ENCODE peak calls at places on chromosomes 3 and 15, in five cellular contexts. One of them, this sample, is unnamed.

GRCh38 chr3:46114324-46114988 is 87.2 kb upstream of the XCR1 start:
- DNase-seq in RWPE1: peak; percentile 45
- DNase-seq in brain microvascular endothelial cell: peak; percentile 66
- DNase-seq in adrenal gland: no peak
- DNase-seq in IMR-90: peak; percentile 76
- DNase-seq in this sample: no peak

GRCh38 chr3:39809181-39809994 is at the start of gene MYRIP:
- DNase-seq in RWPE1: peak; percentile 18
- DNase-seq in brain microvascular endothelial cell: no peak
- DNase-seq in adrenal gland: peak; percentile 59
- DNase-seq in IMR-90: no peak
- DNase-seq in this sample: peak; percentile 27

GRCh38 chr15:65578904-65579728 is 31.8 kb downstream of the INTS14 start:
- DNase-seq in RWPE1: no peak
- DNase-seq in brain microvascular endothelial cell: no peak
- DNase-seq in adrenal gland: no peak
- DNase-seq in IMR-90: no peak
- DNase-seq in this sample: no peak

GRCh38 chr3:169686874-169687273 is 23.4 kb upstream of the MECOM start:
- DNase-seq in RWPE1: no peak
- DNase-seq in brain microvascular endothelial cell: no peak
- DNase-seq in adrenal gland: no peak
- DNase-seq in IMR-90: no peak
- DNase-seq in this sample: no peak

GRCh38 chr3:43071313-43071893 is 34.5 kb downstream of the POMGNT2 start:
- DNase-seq in RWPE1: no peak
- DNase-seq in brain microvascular endothelial cell: no peak
- DNase-seq in adrenal gland: no peak
- DNase-seq in IMR-90: no peak
- DNase-seq in this sample: no peak

GRCh38 chr15:76987896-76988860 is 6.7 kb upstream of the PSTPIP1 start:
- DNase-seq in RWPE1: no peak
- DNase-seq in brain microvascular endothelial cell: no peak
- DNase-seq in adrenal gland: peak; percentile 43
- DNase-seq in IMR-90: no peak
- DNase-seq in this sample: peak; percentile 44

GRCh38 chr15:75235760-75236729 is 22.1 kb upstream of the GOLGA6C start:
- DNase-seq in RWPE1: no peak
- DNase-seq in brain microvascular endothelial cell: no peak
- DNase-seq in adrenal gland: no peak
- DNase-seq in IMR-90: no peak
- DNase-seq in this sample: no peak

GRCh38 chr3:1513662-1514061 is 420.8 kb downstream of the CNTN6 start:
- DNase-seq in RWPE1: no peak
- DNase-seq in brain microvascular endothelial cell: no peak
- DNase-seq in adrenal gland: no peak
- DNase-seq in IMR-90: no peak
- DNase-seq in this sample: no peak

GRCh38 chr3:54353547-54354339 is 231.4 kb downstream of the CACNA2D3 start:
- DNase-seq in RWPE1: no peak
- DNase-seq in brain microvascular endothelial cell: no peak
- DNase-seq in adrenal gland: no peak
- DNase-seq in IMR-90: no peak
- DNase-seq in this sample: no peak

GRCh38 chr15:91872356-91873132 is 19.0 kb downstream of the SLCO3A1 start:
- DNase-seq in RWPE1: no peak
- DNase-seq in brain microvascular endothelial cell: no peak
- DNase-seq in adrenal gland: no peak
- DNase-seq in IMR-90: no peak
- DNase-seq in this sample: no peak

GRCh38 chr3:135966349-135966695 is 794 bp downstream of the PPP2R3A start:
- DNase-seq in RWPE1: no peak
- DNase-seq in brain microvascular endothelial cell: no peak
- DNase-seq in adrenal gland: no peak
- DNase-seq in IMR-90: no peak
- DNase-seq in this sample: no peak

GRCh38 chr3:15933439-15934144 is 135.8 kb upstream of the ANKRD28 start:
- DNase-seq in RWPE1: no peak
- DNase-seq in brain microvascular endothelial cell: no peak
- DNase-seq in adrenal gland: peak; percentile 30
- DNase-seq in IMR-90: peak; percentile 82
- DNase-seq in this sample: no peak

GRCh38 chr3:164326714-164327113 is 751.6 kb downstream of the SI start:
- DNase-seq in RWPE1: no peak
- DNase-seq in brain microvascular endothelial cell: no peak
- DNase-seq in adrenal gland: no peak
- DNase-seq in IMR-90: no peak
- DNase-seq in this sample: no peak

GRCh38 chr3:100099621-100100020 is 14.7 kb downstream of the FILIP1L start:
- DNase-seq in RWPE1: no peak
- DNase-seq in brain microvascular endothelial cell: no peak
- DNase-seq in adrenal gland: no peak
- DNase-seq in IMR-90: no peak
- DNase-seq in this sample: no peak

GRCh38 chr3:18751514-18751913 is 326.4 kb upstream of the SATB1 start:
- DNase-seq in RWPE1: no peak
- DNase-seq in brain microvascular endothelial cell: no peak
- DNase-seq in adrenal gland: no peak
- DNase-seq in IMR-90: no peak
- DNase-seq in this sample: no peak

GRCh38 chr3:19147905-19148767 is at the start of gene KCNH8:
- DNase-seq in RWPE1: no peak
- DNase-seq in brain microvascular endothelial cell: no peak
- DNase-seq in adrenal gland: peak; percentile 10
- DNase-seq in IMR-90: no peak
- DNase-seq in this sample: no peak

GRCh38 chr15:29675791-29676301 is 146.4 kb downstream of the TJP1 start:
- DNase-seq in RWPE1: no peak
- DNase-seq in brain microvascular endothelial cell: no peak
- DNase-seq in adrenal gland: no peak
- DNase-seq in IMR-90: no peak
- DNase-seq in this sample: no peak

GRCh38 chr3:99753268-99753975 is 64.2 kb upstream of the CMSS1 start:
- DNase-seq in RWPE1: peak; percentile 53
- DNase-seq in brain microvascular endothelial cell: peak; percentile 69
- DNase-seq in adrenal gland: peak; percentile 10
- DNase-seq in IMR-90: peak; percentile 86
- DNase-seq in this sample: no peak

GRCh38 chr3:129343643-129344360 is 65.1 kb downstream of the HMCES start:
- DNase-seq in RWPE1: no peak
- DNase-seq in brain microvascular endothelial cell: peak; percentile 14
- DNase-seq in adrenal gland: peak; percentile 51
- DNase-seq in IMR-90: no peak
- DNase-seq in this sample: no peak

GRCh38 chr3:151721294-151721693 is 12.4 kb upstream of the AADACL2 start:
- DNase-seq in RWPE1: no peak
- DNase-seq in brain microvascular endothelial cell: no peak
- DNase-seq in adrenal gland: no peak
- DNase-seq in IMR-90: no peak
- DNase-seq in this sample: no peak

GRCh38 chr3:157156844-157157635 is 2.9 kb downstream of the CCNL1 start:
- DNase-seq in RWPE1: no peak
- DNase-seq in brain microvascular endothelial cell: no peak
- DNase-seq in adrenal gland: no peak
- DNase-seq in IMR-90: peak; percentile 33
- DNase-seq in this sample: no peak
- H3K27ac ChIP-seq in RWPE1: no peak overlapping the region
- H3K27ac ChIP-seq in brain microvascular endothelial cell: no peak overlapping the region
- H3K27ac ChIP-seq in adrenal gland: peak overlapping the region; percentile 100
- H3K27ac ChIP-seq in IMR-90: no peak overlapping the region
- H3K27ac ChIP-seq in this sample: peak overlapping the region; percentile 93

GRCh38 chr3:57135964-57136363 is 29.2 kb downstream of the IL17RD start:
- DNase-seq in RWPE1: no peak
- DNase-seq in brain microvascular endothelial cell: no peak
- DNase-seq in adrenal gland: no peak
- DNase-seq in IMR-90: no peak
- DNase-seq in this sample: no peak
- H3K27ac ChIP-seq in RWPE1: no peak overlapping the region
- H3K27ac ChIP-seq in brain microvascular endothelial cell: no peak overlapping the region
- H3K27ac ChIP-seq in adrenal gland: no peak overlapping the region
- H3K27ac ChIP-seq in IMR-90: no peak overlapping the region
- H3K27ac ChIP-seq in this sample: no peak overlapping the region

GRCh38 chr15:31129769-31130303 is 28.3 kb upstream of the TRPM1 start:
- DNase-seq in RWPE1: no peak
- DNase-seq in brain microvascular endothelial cell: no peak
- DNase-seq in adrenal gland: no peak
- DNase-seq in IMR-90: no peak
- DNase-seq in this sample: no peak

GRCh38 chr15:31131853-31132375 is 30.4 kb upstream of the TRPM1 start:
- DNase-seq in RWPE1: no peak
- DNase-seq in brain microvascular endothelial cell: no peak
- DNase-seq in adrenal gland: no peak
- DNase-seq in IMR-90: no peak
- DNase-seq in this sample: no peak

GRCh38 chr15:31128477-31128876 is 27.0 kb upstream of the TRPM1 start:
- DNase-seq in RWPE1: no peak
- DNase-seq in brain microvascular endothelial cell: no peak
- DNase-seq in adrenal gland: no peak
- DNase-seq in IMR-90: no peak
- DNase-seq in this sample: no peak

GRCh38 chr15:31128919-31129768 is 27.6 kb upstream of the TRPM1 start:
- DNase-seq in RWPE1: peak; percentile 51
- DNase-seq in brain microvascular endothelial cell: peak; percentile 53
- DNase-seq in adrenal gland: peak; percentile 76
- DNase-seq in IMR-90: peak; percentile 57
- DNase-seq in this sample: peak; percentile 54

GRCh38 chr15:31130576-31131237 is 29.2 kb upstream of the TRPM1 start:
- DNase-seq in RWPE1: no peak
- DNase-seq in brain microvascular endothelial cell: no peak
- DNase-seq in adrenal gland: no peak
- DNase-seq in IMR-90: peak; percentile 4
- DNase-seq in this sample: no peak
- H3K27ac ChIP-seq in RWPE1: no peak overlapping the region
- H3K27ac ChIP-seq in brain microvascular endothelial cell: no peak overlapping the region
- H3K27ac ChIP-seq in adrenal gland: no peak overlapping the region
- H3K27ac ChIP-seq in IMR-90: no peak overlapping the region
- H3K27ac ChIP-seq in this sample: no peak overlapping the region

GRCh38 chr3:196971094-196971698 is 2.6 kb upstream of the PIGZ start:
- DNase-seq in RWPE1: no peak
- DNase-seq in brain microvascular endothelial cell: no peak
- DNase-seq in adrenal gland: no peak
- DNase-seq in IMR-90: no peak
- DNase-seq in this sample: no peak

GRCh38 chr3:196969001-196969659 is 497 bp upstream of the PIGZ start:
- DNase-seq in RWPE1: peak; percentile 43
- DNase-seq in brain microvascular endothelial cell: no peak
- DNase-seq in adrenal gland: peak; percentile 10
- DNase-seq in IMR-90: no peak
- DNase-seq in this sample: no peak

GRCh38 chr3:196968233-196969000 is at the start of gene PIGZ:
- DNase-seq in RWPE1: peak; percentile 44
- DNase-seq in brain microvascular endothelial cell: no peak
- DNase-seq in adrenal gland: peak; percentile 20
- DNase-seq in IMR-90: no peak
- DNase-seq in this sample: no peak

GRCh38 chr3:196970547-196971093 is 2.0 kb upstream of the PIGZ start:
- DNase-seq in RWPE1: no peak
- DNase-seq in brain microvascular endothelial cell: no peak
- DNase-seq in adrenal gland: no peak
- DNase-seq in IMR-90: no peak
- DNase-seq in this sample: no peak

DNA sequence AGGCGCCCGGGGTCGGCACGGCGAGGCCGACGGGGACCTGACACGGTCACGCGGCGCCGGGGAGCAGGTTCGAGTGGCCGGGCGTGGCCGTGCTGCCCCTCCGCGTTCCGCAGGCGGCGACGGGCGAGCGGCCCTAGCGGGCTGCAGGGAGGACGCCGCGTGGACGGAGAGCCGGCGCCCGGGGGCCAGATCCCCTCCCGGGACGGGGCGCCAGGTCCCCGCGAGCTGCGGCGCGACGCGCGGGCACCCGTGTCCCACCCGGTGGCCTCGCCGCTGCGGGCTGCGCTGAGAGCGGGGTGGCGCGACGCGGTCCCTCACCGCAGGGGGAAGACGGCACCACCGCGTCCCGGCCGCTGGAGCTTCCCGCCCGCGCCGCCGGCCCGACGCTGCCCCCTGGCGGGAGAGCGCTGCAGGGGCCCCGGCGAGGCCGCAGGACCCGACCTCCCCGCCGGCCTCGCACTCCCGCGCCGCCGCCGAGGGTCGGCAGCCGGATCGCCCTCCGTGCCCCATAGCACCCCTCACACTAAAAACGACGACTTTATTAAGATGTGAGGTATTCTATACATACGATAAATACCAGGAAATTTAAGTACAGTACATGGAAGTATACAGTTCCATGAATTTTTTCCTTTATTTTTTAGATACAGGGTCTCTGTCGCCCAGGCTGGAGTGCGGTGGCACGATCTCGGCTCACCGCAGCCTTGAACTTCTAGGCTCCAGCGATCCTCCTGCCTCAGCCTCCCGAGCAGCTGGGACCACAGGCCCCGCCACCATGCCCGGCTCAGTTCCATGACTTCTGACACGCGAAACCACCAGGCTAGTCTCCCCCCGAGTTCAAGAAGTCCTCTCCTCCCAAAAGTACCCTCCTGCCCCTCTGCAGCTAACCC is 1.3 kb upstream of the PIGZ start:
- DNase-seq in RWPE1: peak; percentile 68
- DNase-seq in brain microvascular endothelial cell: no peak
- DNase-seq in adrenal gland: peak; percentile 58
- DNase-seq in IMR-90: peak; percentile 35
- DNase-seq in this sample: peak; percentile 38
- H3K27ac ChIP-seq in RWPE1: peak overlapping the region; percentile 80
- H3K27ac ChIP-seq in brain microvascular endothelial cell: no peak overlapping the region
- H3K27ac ChIP-seq in adrenal gland: peak overlapping the region; percentile 41
- H3K27ac ChIP-seq in IMR-90: no peak overlapping the region
- H3K27ac ChIP-seq in this sample: peak overlapping the region; percentile 77

DNA sequence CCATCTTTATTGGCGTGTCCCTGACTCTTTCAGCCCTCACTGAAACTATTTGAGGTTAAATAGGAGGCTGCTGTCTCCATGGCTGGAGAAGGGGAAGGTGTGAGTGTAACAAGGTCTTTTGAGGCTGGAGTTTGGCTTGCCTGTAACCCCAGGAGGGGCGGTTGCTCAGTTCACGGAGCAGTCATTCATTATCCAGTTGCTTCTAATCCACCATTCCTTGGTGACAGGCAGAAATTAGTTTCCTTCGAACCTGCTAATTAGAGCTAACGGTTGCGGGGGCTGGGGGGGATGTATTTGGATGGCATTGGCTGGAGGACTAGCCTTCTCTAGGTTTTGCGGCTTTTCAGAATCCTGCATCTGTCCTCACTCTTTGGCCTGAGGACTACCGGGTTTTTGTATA is 18.4 kb downstream of the FGD5 start:
- DNase-seq in RWPE1: no peak
- DNase-seq in brain microvascular endothelial cell: no peak
- DNase-seq in adrenal gland: no peak
- DNase-seq in IMR-90: no peak
- DNase-seq in this sample: no peak
- H3K27ac ChIP-seq in RWPE1: no peak overlapping the region
- H3K27ac ChIP-seq in brain microvascular endothelial cell: no peak overlapping the region
- H3K27ac ChIP-seq in adrenal gland: no peak overlapping the region
- H3K27ac ChIP-seq in IMR-90: no peak overlapping the region
- H3K27ac ChIP-seq in this sample: peak overlapping the region; percentile 53

DNA sequence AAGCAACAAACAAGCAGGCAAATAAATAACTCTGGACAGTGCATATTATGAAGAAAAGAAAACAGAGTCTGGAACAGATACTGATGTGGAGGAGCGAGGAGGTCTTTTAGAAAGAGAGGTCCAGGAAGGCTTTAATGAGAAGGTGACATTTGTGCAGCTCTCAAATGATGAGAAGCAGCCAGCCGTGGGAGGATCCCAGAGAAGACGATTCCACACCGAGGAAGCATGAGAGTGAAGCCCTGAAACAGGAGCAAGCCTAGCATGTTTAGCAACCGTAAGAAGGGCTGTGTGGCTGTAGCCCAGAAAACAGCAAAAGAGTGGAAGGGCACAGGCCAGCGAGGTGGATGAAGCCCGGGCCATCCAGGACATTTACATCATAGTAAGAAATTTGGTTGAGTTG is 93.1 kb downstream of the RAD18 start:
- DNase-seq in RWPE1: no peak
- DNase-seq in brain microvascular endothelial cell: no peak
- DNase-seq in adrenal gland: no peak
- DNase-seq in IMR-90: no peak
- DNase-seq in this sample: no peak
- H3K27ac ChIP-seq in RWPE1: peak overlapping the region; percentile 80
- H3K27ac ChIP-seq in brain microvascular endothelial cell: peak overlapping the region; percentile 70
- H3K27ac ChIP-seq in adrenal gland: no peak overlapping the region
- H3K27ac ChIP-seq in IMR-90: peak overlapping the region; percentile 80
- H3K27ac ChIP-seq in this sample: no peak overlapping the region